ENCODE peak calls at places on chromosome 19, in ten cellular contexts. I, U, A, Q, F, P, B, M, N and G are unnamed samples.

GRCh38 chr19:19418548-19419260 is 13.2 kb downstream of the GATAD2A start:
- DNase-seq in I (no peak), U (no peak), A (no peak), Q (no peak), F (no peak), P (no peak), B (no peak), M (no peak), N (no peak), G (no peak)

GRCh38 chr19:31938675-31939074 is 406.7 kb upstream of the ZNF507 start:
- DNase-seq in I (peak; percentile 25), U (no peak), A (no peak), Q (no peak), F (no peak), P (no peak), B (no peak), M (no peak), N (no peak), G (no peak)

GRCh38 chr19:5314012-5314906 is 26.4 kb downstream of the PTPRS start:
- DNase-seq in I (peak; percentile 13), U (no peak), A (no peak), Q (no peak), F (no peak), P (no peak), B (no peak), M (no peak), N (no peak), G (no peak)

GRCh38 chr19:5480427-5480836 is 25.2 kb downstream of the ZNRF4 start:
- DNase-seq in I (peak; percentile 14), U (no peak), A (no peak), Q (no peak), F (no peak), P (no peak), B (no peak), M (no peak), N (no peak), G (no peak)

GRCh38 chr19:18587962-18588610 is 512 bp upstream of the REX1BD start:
- DNase-seq in I (no peak), U (no peak), A (no peak), Q (no peak), F (no peak), P (no peak), B (peak; percentile 29), M (no peak), N (no peak), G (no peak)

GRCh38 chr19:31499826-31500539 is 150.7 kb upstream of the TSHZ3 start:
- DNase-seq in I (no peak), U (peak; percentile 62), A (no peak), Q (no peak), F (no peak), P (no peak), B (no peak), M (no peak), N (no peak), G (no peak)

GRCh38 chr19:49017666-49018351 is 918 bp upstream of the LHB start:
- DNase-seq in I (peak; percentile 47), U (no peak), A (peak; percentile 67), Q (peak; percentile 28), F (no peak), P (no peak), B (peak; percentile 50), M (no peak), N (peak; percentile 88), G (no peak)

GRCh38 chr19:57434386-57435061 is 601 bp upstream of the ZNF749 start:
- DNase-seq in I (no peak), U (no peak), A (no peak), Q (peak; percentile 12), F (no peak), P (no peak), B (no peak), M (no peak), N (peak; percentile 14), G (no peak)

GRCh38 chr19:41993612-41994483 is at the start of gene ATP1A3:
- DNase-seq in I (peak; percentile 16), U (no peak), A (no peak), Q (no peak), F (no peak), P (peak; percentile 28), B (peak; percentile 34), M (peak; percentile 73), N (peak; percentile 87), G (peak; percentile 65)

GRCh38 chr19:584240-585001 is 5.3 kb upstream of the HCN2 start:
- DNase-seq in I (peak; percentile 39), U (no peak), A (no peak), Q (no peak), F (no peak), P (peak; percentile 34), B (peak; percentile 40), M (peak; percentile 74), N (peak; percentile 76), G (no peak)